ENCODE peak calls at places on chromosomes 11 and 22, in ten cellular contexts. E is foreskin keratinocyte, U is IMR-90, K is GM23338, D is sigmoid colon, G is GM20000, O is adrenal gland, Y is H9, S is pancreas, C is heart left ventricle. F is an unnamed sample.

GRCh38 chr11:86719781-86720463 is 47.5 kb upstream of the ME3 start:
- DNase-seq in E (peak; percentile 97), U (peak; percentile 85), K (no peak), D (no peak), G (no peak), O (no peak), Y (no peak), S (no peak), C (no peak), F (no peak)

GRCh38 chr11:44760917-44761545 is 34.3 kb downstream of the TSPAN18 start:
- DNase-seq in E (peak; percentile 57), U (peak; percentile 96), K (peak; percentile 81), D (peak; percentile 84), G (no peak), O (peak; percentile 90), Y (peak; percentile 79), S (no peak), C (peak; percentile 63), F (peak; percentile 7)

GRCh38 chr22:39283312-39284141 is 35.9 kb downstream of the RPL3 start:
- DNase-seq in E (no peak), U (peak; percentile 26), K (no peak), D (no peak), G (no peak), O (peak; percentile 85), Y (no peak), S (no peak), C (peak; percentile 76), F (no peak)

GRCh38 chr11:63237413-63237812 is 6.0 kb downstream of the SLC22A25 start:
- DNase-seq in E (no peak), U (no peak), K (no peak), D (no peak), G (no peak), O (no peak), Y (no peak), S (no peak), C (no peak), F (no peak)

GRCh38 chr11:60016881-60017280 is at the start of gene OOSP4B:
- DNase-seq in E (no peak), U (no peak), K (no peak), D (no peak), G (no peak), O (no peak), Y (no peak), S (no peak), C (no peak), F (no peak)

GRCh38 chr22:48161354-48161753 is 1398.9 kb downstream of the TBC1D22A start:
- DNase-seq in E (no peak), U (no peak), K (no peak), D (no peak), G (no peak), O (no peak), Y (no peak), S (no peak), C (no peak), F (no peak)

GRCh38 chr11:64879226-64879900 is 942 bp upstream of the EHD1 start:
- DNase-seq in E (no peak), U (no peak), K (no peak), D (no peak), G (no peak), O (no peak), Y (no peak), S (no peak), C (peak; percentile 59), F (no peak)

GRCh38 chr11:66987158-66987620 is 12.1 kb downstream of the C11orf86 start:
- DNase-seq in E (no peak), U (no peak), K (peak; percentile 68), D (no peak), G (peak; percentile 12), O (no peak), Y (peak; percentile 78), S (no peak), C (no peak), F (no peak)

GRCh38 chr22:35648066-35649025 is at the start of gene APOL6:
- DNase-seq in E (peak; percentile 67), U (peak; percentile 76), K (peak; percentile 32), D (peak; percentile 74), G (peak; percentile 51), O (peak; percentile 59), Y (peak; percentile 32), S (no peak), C (peak; percentile 51), F (peak; percentile 33)

GRCh38 chr11:63880031-63880841 is 36.7 kb downstream of the RCOR2 start:
- DNase-seq in E (no peak), U (peak; percentile 82), K (no peak), D (no peak), G (no peak), O (peak; percentile 55), Y (no peak), S (no peak), C (no peak), F (no peak)

GRCh38 chr11:134346101-134346975 is 14.6 kb downstream of the GLB1L2 start:
- DNase-seq in E (no peak), U (no peak), K (no peak), D (no peak), G (no peak), O (no peak), Y (peak; percentile 20), S (no peak), C (no peak), F (no peak)

GRCh38 chr11:68436985-68437926 is 23.3 kb upstream of the PPP6R3 start:
- DNase-seq in E (peak; percentile 48), U (peak; percentile 72), K (no peak), D (no peak), G (no peak), O (peak; percentile 67), Y (no peak), S (no peak), C (peak; percentile 70), F (no peak)

GRCh38 chr22:18933914-18934313 is 2.2 kb downstream of the PRODH start:
- DNase-seq in E (no peak), U (no peak), K (no peak), D (no peak), G (no peak), O (no peak), Y (no peak), S (no peak), C (no peak), F (no peak)

GRCh38 chr22:46895753-46896152 is 133.3 kb downstream of the TBC1D22A start:
- DNase-seq in E (no peak), U (no peak), K (no peak), D (no peak), G (no peak), O (peak; percentile 4), Y (no peak), S (no peak), C (no peak), F (no peak)

GRCh38 chr22:47394504-47395440 is 632.3 kb downstream of the TBC1D22A start:
- DNase-seq in E (no peak), U (no peak), K (no peak), D (no peak), G (no peak), O (no peak), Y (no peak), S (no peak), C (no peak), F (no peak)

GRCh38 chr11:78228467-78228866 is 39.7 kb downstream of the USP35 start:
- DNase-seq in E (peak; percentile 33), U (peak; percentile 55), K (peak; percentile 84), D (no peak), G (peak; percentile 68), O (no peak), Y (peak; percentile 45), S (no peak), C (peak; percentile 32), F (no peak)

GRCh38 chr22:32706149-32706548 is 95.4 kb upstream of the TIMP3 start:
- DNase-seq in E (no peak), U (no peak), K (peak; percentile 29), D (no peak), G (no peak), O (no peak), Y (no peak), S (no peak), C (no peak), F (no peak)

GRCh38 chr11:2917842-2918490 is 11.3 kb downstream of the PHLDA2 start:
- DNase-seq in E (no peak), U (no peak), K (no peak), D (no peak), G (no peak), O (no peak), Y (no peak), S (peak; percentile 27), C (no peak), F (no peak)

GRCh38 chr22:26404851-26405357 is 24.2 kb upstream of the ASPHD2 start:
- DNase-seq in E (no peak), U (no peak), K (no peak), D (no peak), G (no peak), O (no peak), Y (no peak), S (no peak), C (no peak), F (no peak)

GRCh38 chr11:898160-898517 is 12.5 kb downstream of the CHID1 start:
- DNase-seq in E (no peak), U (peak; percentile 11), K (peak; percentile 62), D (no peak), G (no peak), O (no peak), Y (peak; percentile 58), S (peak; percentile 42), C (no peak), F (no peak)
- TF ChIP-seq CTCF in E (peak; percentile 43), U (peak; percentile 29), K (peak; percentile 36), D (no peak), G (no peak), O (peak; percentile 22), Y (peak; percentile 41), S (no peak), C (no peak), F (no peak)

GRCh38 chr11:61787928-61788491 is 4.4 kb downstream of the TMEM258 start:
- DNase-seq in E (peak; percentile 29), U (peak; percentile 61), K (peak; percentile 90), D (no peak), G (no peak), O (no peak), Y (peak; percentile 74), S (no peak), C (no peak), F (no peak)
- TF ChIP-seq CTCF in E (peak; percentile 70), U (peak; percentile 61), K (peak; percentile 75), D (no peak), G (no peak), O (peak; percentile 14), Y (peak; percentile 81), S (peak; percentile 11), C (peak; percentile 28), F (no peak)

DNA sequence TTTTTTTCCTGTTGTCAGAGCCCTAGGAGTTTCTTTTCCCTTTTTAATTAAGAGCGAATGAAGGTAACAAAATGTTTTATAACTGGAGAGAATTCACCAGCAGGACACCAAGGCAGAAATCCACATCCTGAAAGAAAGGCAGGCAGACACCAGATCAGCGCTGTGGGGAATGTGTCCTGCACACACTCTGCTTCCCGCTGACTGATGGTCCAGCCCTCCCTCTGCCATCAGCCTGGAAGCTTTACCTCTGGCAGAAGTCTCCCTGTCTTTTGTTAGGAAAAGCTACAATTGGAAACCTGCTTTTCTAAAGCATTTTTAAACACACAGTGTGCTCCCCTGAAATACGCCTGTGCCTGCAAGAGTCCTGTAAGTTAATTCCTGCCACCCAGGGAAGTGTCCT is 638.5 kb downstream of the NTM start:
- DNase-seq in E (no peak), U (no peak), K (peak; percentile 30), D (no peak), G (no peak), O (no peak), Y (no peak), S (no peak), C (no peak), F (no peak)
- TF ChIP-seq CTCF in E (no peak), U (no peak), K (no peak), D (no peak), G (no peak), O (no peak), Y (no peak), S (no peak), C (no peak), F (no peak)

GRCh38 chr11:5992604-5993251 is 5.9 kb upstream of the OR52L1 start:
- DNase-seq in E (peak; percentile 6), U (peak; percentile 7), K (peak; percentile 65), D (no peak), G (peak; percentile 46), O (no peak), Y (no peak), S (no peak), C (no peak), F (no peak)
- TF ChIP-seq CTCF in E (peak; percentile 55), U (peak; percentile 44), K (peak; percentile 83), D (peak; percentile 21), G (peak; percentile 41), O (peak; percentile 45), Y (peak; percentile 81), S (peak; percentile 39), C (peak; percentile 47), F (no peak)

F was measured in activated B cell treated with CpG ODN at 0.5 μM for 24 hours.